ENCODE peak calls at places on chromosomes 5 and 9, in six cellular contexts. Q is lower leg skin, C is psoas muscle, F is osteocyte, I is HFF-Myc, A is endothelial cell. P is an unnamed sample.

GRCh38 chr5:103393131-103393754 is 134.7 kb downstream of the MACIR start:
- DNase-seq in Q (peak), C (no peak), F (no peak), I (peak), A (no peak), P (no peak)

GRCh38 chr5:26868504-26868903 is 169.9 kb downstream of the CDH9 start:
- DNase-seq in Q (no peak), C (no peak), F (no peak), I (no peak), A (no peak), P (no peak)

GRCh38 chr5:7331083-7331482 is 64.9 kb upstream of the ADCY2 start:
- DNase-seq in Q (no peak), C (no peak), F (no peak), I (no peak), A (no peak), P (no peak)

GRCh38 chr9:133148351-133149129 is 15.2 kb downstream of the GBGT1 start:
- DNase-seq in Q (peak), C (peak), F (no peak), I (no peak), A (peak), P (no peak)

GRCh38 chr5:93675458-93676450 is 65.6 kb downstream of the POU5F2 start:
- DNase-seq in Q (no peak), C (no peak), F (no peak), I (no peak), A (no peak), P (no peak)

GRCh38 chr9:69250681-69251080 is 74.3 kb upstream of the ENTREP1 start:
- DNase-seq in Q (no peak), C (no peak), F (no peak), I (no peak), A (no peak), P (no peak)

GRCh38 chr5:160001051-160001450 is 7.9 kb upstream of the TTC1 start:
- DNase-seq in Q (no peak), C (no peak), F (no peak), I (no peak), A (no peak), P (no peak)

GRCh38 chr5:42632501-42632900 is 124.1 kb upstream of the CCDC152 start:
- DNase-seq in Q (no peak), C (no peak), F (no peak), I (no peak), A (no peak), P (no peak)

GRCh38 chr5:179405426-179406030 is 60.3 kb upstream of the ADAMTS2 start:
- DNase-seq in Q (no peak), C (no peak), F (peak), I (no peak), A (no peak), P (no peak)

GRCh38 chr5:57659889-57660288 is 177.3 kb upstream of the ACTBL2 start:
- DNase-seq in Q (no peak), C (no peak), F (no peak), I (no peak), A (no peak), P (no peak)

GRCh38 chr5:132837868-132838267 is 7.4 kb upstream of the SHROOM1 start:
- DNase-seq in Q (no peak), C (no peak), F (no peak), I (no peak), A (no peak), P (no peak)

DNA sequence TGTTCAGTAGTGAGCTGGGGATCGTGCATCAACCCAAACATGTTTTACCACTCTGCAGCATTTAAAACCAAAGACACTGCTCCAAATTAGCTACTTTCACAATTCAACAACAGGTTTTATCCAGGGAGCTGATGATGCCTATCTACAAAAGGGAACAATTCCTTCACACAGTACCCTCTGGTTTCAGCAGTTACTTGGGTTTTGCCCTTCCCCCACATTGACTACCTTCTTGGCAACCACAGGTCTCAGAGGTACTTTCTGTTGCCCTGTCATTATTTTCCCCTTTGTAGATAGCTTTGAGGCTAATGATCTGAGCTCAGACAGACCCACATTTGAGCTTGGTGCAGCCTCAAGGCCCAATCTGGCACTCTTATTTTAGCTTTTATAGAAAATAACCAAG is 96.1 kb downstream of the WDR41 start:
- DNase-seq in Q (no peak), C (no peak), F (no peak), I (no peak), A (no peak), P (no peak)
- TF ChIP-seq CTCF in Q (no peak), C (no peak), F (no peak), I (no peak), A (no peak), P (no peak)

GRCh38 chr5:73215891-73216610 is 43.1 kb downstream of the TMEM174 start:
- DNase-seq in Q (peak), C (peak), F (peak), I (peak), A (peak), P (peak)
- TF ChIP-seq CTCF in Q (peak), C (peak), F (peak), I (peak), A (peak), P (peak)

GRCh38 chr5:73460133-73460532 is 11.6 kb upstream of the FOXD1 start:
- DNase-seq in Q (no peak), C (no peak), F (peak), I (no peak), A (no peak), P (no peak)

GRCh38 chr5:73459366-73459765 is 10.8 kb upstream of the FOXD1 start:
- DNase-seq in Q (no peak), C (no peak), F (no peak), I (no peak), A (no peak), P (no peak)

GRCh38 chr5:73469878-73470277 is 21.3 kb upstream of the FOXD1 start:
- DNase-seq in Q (no peak), C (no peak), F (peak), I (no peak), A (no peak), P (no peak)

GRCh38 chr5:73464016-73464745 is 15.6 kb upstream of the FOXD1 start:
- DNase-seq in Q (no peak), C (peak), F (peak), I (peak), A (no peak), P (no peak)
- TF ChIP-seq CTCF in Q (no peak), C (no peak), F (no peak), I (no peak), A (no peak), P (no peak)

GRCh38 chr9:136562746-136563506 is 17.1 kb upstream of the NOTCH1 start:
- DNase-seq in Q (no peak), C (no peak), F (no peak), I (no peak), A (no peak), P (no peak)

GRCh38 chr9:136565075-136565721 is 19.4 kb upstream of the NOTCH1 start:
- DNase-seq in Q (no peak), C (no peak), F (no peak), I (no peak), A (no peak), P (no peak)

GRCh38 chr9:136563646-136564321 is 17.9 kb upstream of the NOTCH1 start:
- DNase-seq in Q (no peak), C (no peak), F (no peak), I (no peak), A (no peak), P (no peak)

GRCh38 chr9:136565722-136566552 is 20.1 kb upstream of the NOTCH1 start:
- DNase-seq in Q (no peak), C (no peak), F (no peak), I (no peak), A (no peak), P (no peak)

GRCh38 chr9:136564379-136564988 is 18.6 kb upstream of the NOTCH1 start:
- DNase-seq in Q (peak), C (peak), F (no peak), I (no peak), A (no peak), P (no peak)
- TF ChIP-seq CTCF in Q (no peak), C (no peak), F (no peak), I (no peak), A (no peak), P (no peak)

DNA sequence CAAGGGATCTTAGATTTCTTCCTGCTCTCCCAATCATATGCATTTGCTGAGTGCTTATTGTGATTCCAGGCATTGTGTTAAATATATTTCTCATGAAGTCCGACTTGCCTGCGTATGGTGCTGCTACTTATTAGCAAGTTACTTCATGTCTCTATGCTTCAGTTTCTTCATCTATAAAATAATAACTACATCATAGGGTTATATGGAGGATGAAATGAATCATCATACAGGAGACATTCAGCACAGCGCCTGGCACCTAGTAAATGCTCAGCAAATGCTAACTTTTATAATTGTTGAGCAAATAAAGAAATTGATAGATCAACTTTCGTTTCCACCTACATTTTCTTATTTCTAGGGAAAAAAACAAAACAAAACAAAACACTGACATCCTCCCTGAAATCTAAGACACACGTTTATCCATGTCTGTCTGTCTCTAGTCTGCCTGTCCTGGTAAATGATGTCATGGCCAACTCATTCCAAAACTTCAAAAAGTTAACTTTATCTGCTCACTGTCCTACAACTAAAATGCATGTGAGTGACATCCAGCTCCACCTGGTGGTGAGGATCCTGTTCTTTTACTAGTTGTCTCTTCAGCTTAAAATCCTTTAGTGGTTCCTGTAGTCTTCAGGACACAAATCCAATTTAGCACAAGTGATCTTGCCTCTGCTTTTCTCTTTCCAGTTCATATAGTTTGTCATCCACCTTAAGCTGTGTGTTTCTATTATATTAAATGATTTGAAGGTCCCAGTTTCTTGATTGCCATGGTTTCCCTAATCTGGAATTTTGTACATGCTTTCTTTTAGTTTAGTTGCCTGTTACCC is 27.7 kb downstream of the PPP3R2 start:
- DNase-seq in Q (no peak), C (no peak), F (no peak), I (no peak), A (peak), P (no peak)
- TF ChIP-seq CTCF in Q (no peak), C (no peak), F (peak), I (peak), A (peak), P (peak)

GRCh38 chr5:114361724-114362196 is at the start of gene KCNN2:
- DNase-seq in Q (peak), C (peak), F (peak), I (peak), A (peak), P (peak)

GRCh38 chr5:114363837-114364236 is 2.0 kb downstream of the KCNN2 start:
- DNase-seq in Q (no peak), C (no peak), F (no peak), I (no peak), A (no peak), P (no peak)

GRCh38 chr5:114360816-114361723 is 800 bp upstream of the KCNN2 start:
- DNase-seq in Q (no peak), C (peak), F (no peak), I (no peak), A (peak), P (peak)

GRCh38 chr5:114362977-114363721 is 1.3 kb downstream of the KCNN2 start:
- DNase-seq in Q (no peak), C (no peak), F (no peak), I (no peak), A (peak), P (no peak)

DNA sequence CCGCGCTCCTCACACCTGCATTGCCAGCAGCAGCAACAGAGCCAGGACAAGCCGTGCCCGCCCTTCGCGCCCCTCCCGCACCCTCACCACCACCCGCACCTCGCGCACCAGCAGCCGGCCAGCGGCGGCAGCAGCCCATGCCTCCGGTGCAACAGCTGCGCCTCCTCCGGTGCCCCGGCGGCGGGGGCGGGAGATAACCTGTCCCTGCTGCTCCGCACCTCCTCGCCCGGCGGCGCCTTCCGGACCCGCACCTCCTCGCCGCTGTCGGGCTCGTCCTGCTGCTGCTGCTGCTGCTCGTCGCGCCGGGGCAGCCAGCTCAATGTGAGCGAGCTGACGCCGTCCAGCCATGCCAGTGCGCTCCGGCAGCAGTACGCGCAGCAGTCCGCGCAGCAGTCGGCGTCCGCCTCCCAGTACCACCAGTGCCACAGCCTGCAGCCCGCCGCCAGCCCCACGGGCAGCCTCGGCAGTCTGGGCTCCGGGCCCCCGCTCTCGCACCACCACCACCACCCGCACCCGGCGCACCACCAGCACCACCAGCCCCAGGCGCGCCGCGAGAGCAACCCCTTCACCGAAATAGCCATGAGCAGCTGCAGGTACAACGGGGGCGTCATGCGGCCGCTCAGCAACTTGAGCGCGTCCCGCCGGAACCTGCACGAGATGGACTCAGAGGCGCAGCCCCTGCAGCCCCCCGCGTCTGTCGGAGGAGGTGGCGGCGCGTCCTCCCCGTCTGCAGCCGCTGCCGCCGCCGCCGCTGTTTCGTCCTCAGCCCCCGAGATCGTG is 517 bp downstream of the KCNN2 start:
- DNase-seq in Q (no peak), C (no peak), F (no peak), I (no peak), A (peak), P (no peak)
- TF ChIP-seq CTCF in Q (no peak), C (no peak), F (no peak), I (no peak), A (no peak), P (peak)

GRCh38 chr5:139385061-139385889 is 2.2 kb upstream of the SLC23A1 start:
- DNase-seq in Q (no peak), C (no peak), F (no peak), I (no peak), A (no peak), P (no peak)
- TF ChIP-seq CTCF in Q (no peak), C (peak), F (no peak), I (no peak), A (no peak), P (no peak)

GRCh38 chr9:86589273-86589672 is 235.1 kb upstream of the TUT7 start:
- DNase-seq in Q (no peak), C (no peak), F (no peak), I (no peak), A (peak), P (no peak)
- TF ChIP-seq CTCF in Q (no peak), C (no peak), F (peak), I (no peak), A (peak), P (peak)

GRCh38 chr5:101390317-101390908 is 487.3 kb upstream of the ST8SIA4 start:
- DNase-seq in Q (no peak), C (no peak), F (no peak), I (peak), A (peak), P (no peak)
- TF ChIP-seq CTCF in Q (no peak), C (peak), F (peak), I (peak), A (peak), P (peak)